ENCODE peak calls at places on chromosomes 5 and 9, in ten cellular contexts. Z is endothelial cell of umbilical vein, F is stomach, R is SK-N-SH, U is transverse colon, Y is sigmoid colon, T is Panc1, H is breast epithelium, Q is HCT116, C is GM12878. V is an unnamed sample.

GRCh38 chr5:56565693-56566092 is 249.7 kb upstream of the MAP3K1 start:
- DNase-seq in Q (no peak), R (no peak), H (no peak), T (no peak), Z (no peak), U (no peak), Y (no peak), C (no peak), F (no peak), V (no peak)

GRCh38 chr9:36566813-36567217 is 5.9 kb upstream of the MELK start:
- DNase-seq in Y (peak), U (no peak), C (no peak), F (peak), T (no peak), Q (no peak), H (peak), Z (peak), R (no peak), V (peak)

GRCh38 chr5:53069626-53070025 is 39.9 kb downstream of the MOCS2 start:
- DNase-seq in Z (peak), U (no peak), R (no peak), Q (no peak), C (no peak), F (no peak), T (peak), H (no peak), Y (no peak), V (no peak)

GRCh38 chr5:76175821-76176403 is 92.7 kb downstream of the SV2C start:
- DNase-seq in Q (no peak), Y (no peak), C (peak), Z (no peak), H (no peak), R (peak), U (no peak), F (no peak), T (no peak), V (no peak)

GRCh38 chr9:132087438-132088030 is 7.9 kb upstream of the MED27 start:
- DNase-seq in Q (no peak), C (no peak), Y (no peak), U (no peak), R (no peak), F (no peak), H (no peak), T (no peak), Z (no peak), V (no peak)

GRCh38 chr5:160174780-160175437 is 54.4 kb upstream of the FABP6 start:
- DNase-seq in U (no peak), Q (no peak), F (no peak), Z (no peak), R (no peak), Y (no peak), T (no peak), C (no peak), H (no peak), V (no peak)

GRCh38 chr5:112720576-112720975 is 17.1 kb upstream of the APC start:
- DNase-seq in F (no peak), U (no peak), C (no peak), Y (no peak), Z (no peak), Q (no peak), R (no peak), T (no peak), H (no peak), V (no peak)

GRCh38 chr5:1282139-1282992 is 12.5 kb downstream of the TERT start:
- DNase-seq in T (no peak), Y (peak), Z (no peak), C (no peak), F (peak), U (no peak), Q (no peak), R (no peak), H (no peak), V (peak)

GRCh38 chr5:160685695-160686094 is 166.3 kb downstream of the ATP10B start:
- DNase-seq in F (no peak), Q (no peak), C (peak), Y (no peak), U (no peak), H (no peak), T (no peak), R (peak), Z (no peak), V (no peak)

GRCh38 chr5:6402939-6403338 is 24.6 kb upstream of the MED10 start:
- DNase-seq in H (no peak), Y (no peak), C (peak), Z (no peak), F (no peak), U (no peak), R (no peak), Q (no peak), T (no peak), V (no peak)

GRCh38 chr5:127518319-127518621 is 830 bp downstream of the PRRC1 start:
- DNase-seq in U (no peak), C (peak), F (no peak), T (no peak), H (no peak), Q (no peak), R (no peak), Y (no peak), Z (no peak), V (no peak)

GRCh38 chr5:33788922-33789321 is 102.9 kb downstream of the ADAMTS12 start:
- DNase-seq in H (no peak), Q (no peak), F (no peak), T (no peak), Z (no peak), C (no peak), U (no peak), Y (no peak), R (no peak), V (no peak)

GRCh38 chr5:104764197-104764596 is 1201.6 kb upstream of the NUDT12 start:
- DNase-seq in F (no peak), T (no peak), C (no peak), U (no peak), Y (no peak), Z (no peak), H (no peak), Q (no peak), R (no peak), V (no peak)

GRCh38 chr9:77018058-77019009 is 1.1 kb upstream of the FOXB2 start:
- DNase-seq in H (no peak), F (no peak), R (peak), Q (no peak), Y (no peak), U (no peak), Z (no peak), T (no peak), C (no peak), V (no peak)

GRCh38 chr9:128442150-128442549 is 13.7 kb upstream of the ODF2 start:
- DNase-seq in Q (no peak), F (no peak), Y (no peak), C (no peak), R (no peak), U (no peak), T (no peak), Z (no peak), H (no peak), V (no peak)

GRCh38 chr5:133047404-133047803 is 4.4 kb upstream of the HSPA4 start:
- DNase-seq in T (no peak), U (no peak), Z (no peak), Q (no peak), Y (no peak), F (no peak), C (no peak), R (no peak), H (no peak), V (peak)

GRCh38 chr9:35907732-35908483 is 1.4 kb upstream of the SPAAR start:
- DNase-seq in C (no peak), H (peak), F (peak), Q (peak), Z (peak), U (peak), Y (peak), R (peak), T (no peak), V (no peak)

GRCh38 chr5:37703841-37704241 is 136.0 kb downstream of the GDNF start:
- DNase-seq in Q (no peak), R (no peak), C (no peak), Y (no peak), T (no peak), U (no peak), Z (peak), H (no peak), F (no peak), V (no peak)

GRCh38 chr5:129963359-129963758 is 59.1 kb downstream of the CHSY3 start:
- DNase-seq in U (no peak), Y (no peak), Z (peak), R (no peak), T (no peak), C (no peak), H (no peak), F (no peak), Q (no peak), V (no peak)

GRCh38 chr5:32147236-32147635 is 26.9 kb downstream of the GOLPH3 start:
- DNase-seq in U (no peak), H (no peak), Q (no peak), R (no peak), C (no peak), Y (no peak), F (no peak), Z (no peak), T (no peak), V (no peak)

GRCh38 chr5:102283111-102283797 is 12.8 kb downstream of the SLCO4C1 start:
- DNase-seq in Z (no peak), F (no peak), C (no peak), Q (no peak), T (no peak), R (no peak), U (no peak), H (no peak), Y (no peak), V (no peak)

GRCh38 chr9:19782005-19782404 is 6.8 kb downstream of the SLC24A2 start:
- DNase-seq in C (no peak), Y (no peak), T (no peak), U (no peak), R (no peak), H (no peak), Q (no peak), F (no peak), Z (peak), V (no peak)

GRCh38 chr5:143047091-143047490 is 276.9 kb downstream of the ARHGAP26 start:
- DNase-seq in H (no peak), Y (no peak), R (no peak), T (no peak), U (no peak), F (no peak), C (no peak), Q (no peak), Z (no peak), V (no peak)

GRCh38 chr9:82882744-82883143 is 180.2 kb downstream of the RASEF start:
- DNase-seq in Q (no peak), T (no peak), Y (no peak), Z (peak), C (no peak), F (no peak), U (no peak), R (no peak), H (no peak), V (no peak)

GRCh38 chr5:176614805-176615478 is 5.0 kb upstream of the GPRIN1 start:
- DNase-seq in Q (no peak), Y (no peak), R (no peak), Z (peak), T (no peak), F (no peak), U (no peak), H (no peak), C (no peak), V (no peak)

GRCh38 chr9:124749811-124750210 is 21.3 kb downstream of the NR6A1 start:
- DNase-seq in Y (no peak), Z (no peak), F (no peak), T (no peak), U (no peak), R (no peak), H (no peak), C (no peak), Q (no peak), V (no peak)

GRCh38 chr5:101102506-101102905 is 199.4 kb upstream of the ST8SIA4 start:
- DNase-seq in F (no peak), C (no peak), U (no peak), Z (no peak), Y (no peak), H (no peak), Q (peak), T (no peak), R (no peak), V (no peak)

GRCh38 chr9:99694393-99694792 is 127.3 kb upstream of the NR4A3 start:
- DNase-seq in Y (no peak), C (no peak), Z (no peak), F (no peak), U (no peak), R (no peak), T (no peak), Q (no peak), H (no peak), V (no peak)

GRCh38 chr9:91421022-91421765 is 2.4 kb downstream of the NFIL3 start:
- DNase-seq in H (no peak), T (no peak), F (no peak), R (peak), Y (peak), U (peak), Z (peak), C (no peak), Q (no peak), V (peak)

GRCh38 chr5:147949711-147950573 is 43.6 kb upstream of the C5orf46 start:
- DNase-seq in T (peak), Y (no peak), R (peak), H (no peak), F (no peak), C (no peak), Z (peak), U (no peak), Q (peak), V (no peak)

GRCh38 chr5:67303356-67303755 is 106.8 kb upstream of the CD180 start:
- DNase-seq in Z (peak), U (no peak), Y (no peak), H (no peak), C (no peak), Q (no peak), R (no peak), T (no peak), F (no peak), V (no peak)

GRCh38 chr5:154446183-154447073 is 631 bp downstream of the SAP30L start:
- DNase-seq in C (no peak), H (peak), F (peak), Q (no peak), Z (peak), Y (peak), U (peak), R (peak), T (no peak), V (peak)

GRCh38 chr5:5313081-5313736 is 109.3 kb upstream of the ICE1 start:
- DNase-seq in H (no peak), C (no peak), Y (no peak), R (no peak), Q (no peak), U (no peak), Z (no peak), T (no peak), F (no peak), V (no peak)

GRCh38 chr5:68362331-68362730 is 146.8 kb downstream of the PIK3R1 start:
- DNase-seq in T (no peak), F (no peak), Y (no peak), C (no peak), Q (no peak), Z (no peak), R (no peak), H (no peak), U (no peak), V (no peak)

GRCh38 chr5:149133795-149134777 is 7.2 kb upstream of the ABLIM3 start:
- DNase-seq in C (no peak), H (peak), Q (peak), R (no peak), Y (no peak), F (peak), Z (peak), T (no peak), U (no peak), V (no peak)

GRCh38 chr5:91495699-91496098 is 112.6 kb upstream of the ARRDC3 start:
- DNase-seq in C (no peak), Y (no peak), R (no peak), Q (no peak), F (no peak), U (no peak), H (no peak), T (no peak), Z (no peak), V (no peak)

DNA sequence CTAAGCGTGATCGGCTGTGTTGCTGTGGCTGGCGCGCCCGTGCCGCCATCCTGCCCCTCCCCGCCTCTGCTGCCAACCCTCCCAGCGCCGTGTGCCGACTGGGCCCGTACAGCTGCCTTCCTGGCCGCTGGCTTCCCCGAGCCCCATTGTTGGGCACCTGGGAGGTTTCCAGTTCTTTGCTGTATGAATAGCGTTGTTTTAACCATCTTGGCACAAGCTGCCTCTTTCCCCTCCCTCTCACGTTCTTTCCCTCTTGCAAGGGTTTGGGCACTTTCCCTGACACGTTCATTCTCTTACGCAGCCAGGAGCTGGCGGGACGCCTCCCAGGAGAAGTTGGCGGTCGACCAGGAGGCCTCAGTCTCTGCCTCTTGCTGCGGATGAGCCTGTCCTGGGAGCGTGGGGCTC is 43.1 kb upstream of the RXRA start:
- DNase-seq in R (no peak), U (peak), F (peak), H (peak), Q (no peak), C (no peak), Z (peak), Y (peak), T (no peak), V (no peak)
- TF ChIP-seq POLR2AphosphoS5 in R (no peak), U (peak), F (peak), H (peak), Q (no peak), C (no peak), Z (no peak), Y (peak), T (no peak), V (no peak)

GRCh38 chr9:129918296-129918950 is 83.2 kb downstream of the USP20 start:
- DNase-seq in C (no peak), R (no peak), T (no peak), Q (no peak), U (no peak), H (no peak), F (no peak), Z (no peak), Y (no peak), V (no peak)

GRCh38 chr9:129916707-129917106 is 81.4 kb downstream of the USP20 start:
- DNase-seq in C (no peak), Q (no peak), T (no peak), R (no peak), Z (no peak), H (no peak), Y (no peak), U (no peak), F (no peak), V (no peak)

GRCh38 chr9:129923589-129923988 is 88.3 kb downstream of the USP20 start:
- DNase-seq in Y (no peak), Q (no peak), F (no peak), Z (no peak), R (no peak), H (no peak), T (no peak), C (no peak), U (no peak), V (no peak)

GRCh38 chr9:129919283-129919682 is 84.0 kb downstream of the USP20 start:
- DNase-seq in Q (no peak), Y (no peak), R (no peak), C (no peak), T (no peak), H (no peak), Z (no peak), U (no peak), F (no peak), V (no peak)

GRCh38 chr9:129919836-129920235 is 84.6 kb downstream of the USP20 start:
- DNase-seq in F (no peak), Z (no peak), R (no peak), Q (no peak), T (no peak), U (no peak), Y (no peak), H (no peak), C (no peak), V (no peak)
- TF ChIP-seq POLR2AphosphoS5 in F (no peak), Z (no peak), R (no peak), Q (no peak), T (no peak), U (no peak), Y (no peak), H (no peak), C (peak), V (no peak)

DNA sequence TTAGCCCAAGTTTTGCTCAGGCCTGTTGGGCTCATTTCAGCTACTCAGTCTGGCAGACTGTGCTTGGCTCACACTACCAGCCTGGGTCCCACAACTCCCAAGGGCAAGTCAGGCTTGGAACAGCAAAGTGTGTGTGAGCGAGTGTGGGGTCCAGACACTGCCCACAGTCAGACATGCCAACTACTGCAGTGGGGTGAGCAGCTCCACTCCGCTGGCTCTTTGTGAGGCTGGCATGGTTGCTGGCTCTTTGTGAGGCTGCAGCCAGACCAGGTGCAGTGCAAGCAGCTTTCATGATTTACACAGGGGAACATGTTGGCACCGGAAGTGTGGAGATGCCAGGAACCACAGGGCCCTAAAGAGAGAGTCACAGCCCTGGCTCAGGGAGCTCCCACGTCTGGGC is 606.7 kb upstream of the FAM174A start:
- DNase-seq in Q (no peak), U (no peak), H (no peak), Y (no peak), C (no peak), R (no peak), T (no peak), F (no peak), Z (no peak), V (peak)
- TF ChIP-seq POLR2AphosphoS5 in Q (no peak), U (no peak), H (no peak), Y (no peak), C (no peak), R (no peak), T (no peak), F (no peak), Z (no peak), V (no peak)

DNA sequence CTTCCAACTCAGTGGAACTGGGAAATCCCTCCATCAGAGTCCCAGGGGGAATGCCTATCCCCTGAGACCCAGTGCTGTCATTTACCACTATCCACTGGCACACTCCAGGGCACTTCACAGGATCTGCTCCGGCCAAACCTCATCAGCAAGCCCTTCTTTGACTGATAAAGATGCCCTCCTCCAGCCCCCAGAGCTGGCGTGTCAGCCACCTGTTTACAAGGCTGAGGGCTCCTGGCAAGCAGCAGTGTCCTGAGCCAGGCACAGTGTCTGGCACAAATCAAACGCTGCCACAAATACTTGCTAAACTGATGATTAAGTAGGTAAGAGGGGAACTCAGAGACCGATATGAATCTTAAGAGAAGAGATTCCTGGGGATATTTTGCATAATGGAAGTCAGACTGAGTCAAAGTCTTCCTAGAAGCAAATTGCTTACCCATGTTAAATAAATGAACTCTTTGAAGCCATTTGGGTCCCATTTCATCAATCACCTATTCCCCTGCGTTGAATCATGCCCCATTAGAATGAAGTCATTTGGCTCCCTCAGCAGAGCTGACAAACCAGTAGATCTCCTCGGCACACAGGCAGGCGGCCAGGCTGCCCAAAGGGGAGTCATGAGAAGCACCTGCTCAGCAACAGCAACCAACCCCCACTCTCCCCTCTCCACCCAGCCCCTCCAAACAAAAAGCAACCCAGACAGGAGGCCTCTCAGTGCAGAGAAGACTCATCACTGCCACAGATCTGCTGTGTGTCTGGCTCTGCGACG is 97.4 kb downstream of the CDK5RAP2 start:
- DNase-seq in H (no peak), T (no peak), F (no peak), Z (no peak), Y (no peak), C (no peak), U (no peak), R (no peak), Q (no peak), V (no peak)
- TF ChIP-seq POLR2AphosphoS5 in H (no peak), T (no peak), F (no peak), Z (no peak), Y (no peak), C (no peak), U (no peak), R (no peak), Q (no peak), V (no peak)

DNA sequence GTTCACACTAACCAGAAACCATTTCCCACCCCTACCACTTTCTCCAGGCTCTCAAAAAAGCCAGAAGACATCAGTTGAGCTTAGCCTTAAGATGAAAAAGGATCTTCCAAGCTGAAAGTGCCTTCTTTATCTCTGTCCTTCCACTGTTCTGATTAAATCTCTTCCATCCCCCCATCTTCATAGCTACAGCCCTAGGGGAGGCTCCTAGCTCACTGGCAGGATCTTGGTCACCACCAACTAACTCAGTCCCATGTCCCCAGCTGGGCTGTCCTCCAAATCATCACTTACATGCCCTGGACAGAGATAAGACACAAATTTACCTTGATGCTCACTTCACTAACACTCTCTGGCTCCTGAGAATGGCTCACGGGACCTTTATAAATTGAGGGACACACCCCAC is 14.3 kb downstream of the LCP2 start:
- DNase-seq in Z (no peak), R (no peak), U (no peak), F (no peak), C (no peak), Q (no peak), Y (peak), H (no peak), T (no peak), V (no peak)
- TF ChIP-seq POLR2AphosphoS5 in Z (no peak), R (no peak), U (no peak), F (no peak), C (no peak), Q (no peak), Y (no peak), H (no peak), T (no peak), V (no peak)

GRCh38 chr9:121822093-121823085 is 171.0 kb downstream of the DAB2IP start:
- DNase-seq in T (no peak), H (no peak), Y (no peak), R (no peak), U (no peak), Q (no peak), C (no peak), Z (no peak), F (no peak), V (no peak)
- TF ChIP-seq POLR2AphosphoS5 in T (no peak), H (no peak), Y (no peak), R (no peak), U (no peak), Q (no peak), C (no peak), Z (no peak), F (no peak), V (peak)